ENCODE peak calls at places on chromosomes 13 and 19, in four cellular contexts. G is body of pancreas, N is amniotic epithelial cell, J is thoracic aorta. L is an unnamed sample.

GRCh38 chr13:66528139-66528538 is 702.0 kb downstream of the PCDH9 start:
- DNase-seq in G (no peak), N (no peak), J (no peak), L (no peak)

GRCh38 chr19:29671393-29672076 is 6.3 kb downstream of the PLEKHF1 start:
- DNase-seq in G (peak), J (peak), N (peak), L (no peak)

GRCh38 chr13:32695602-32696250 is 109.5 kb downstream of the PDS5B start:
- DNase-seq in N (no peak), G (no peak), J (no peak), L (no peak)

GRCh38 chr13:112175162-112176075 is 108.5 kb downstream of the SOX1 start:
- DNase-seq in G (no peak), N (no peak), J (no peak), L (no peak)

GRCh38 chr13:113178070-113178895 is 19.8 kb downstream of the PROZ start:
- DNase-seq in N (peak), J (no peak), G (no peak), L (peak)

GRCh38 chr19:6744381-6745288 is 5.2 kb downstream of the TRIP10 start:
- DNase-seq in J (no peak), N (peak), G (peak), L (peak)

GRCh38 chr19:12773571-12773970 is 1.8 kb downstream of the HOOK2 start:
- DNase-seq in N (no peak), G (no peak), J (no peak), L (no peak)

GRCh38 chr19:39401549-39402416 is 4.9 kb upstream of the ZFP36 start:
- DNase-seq in N (peak), J (no peak), G (peak), L (peak)

GRCh38 chr13:98285317-98285716 is 108.2 kb upstream of the RNF113B start:
- DNase-seq in J (no peak), N (peak), G (no peak), L (no peak)

GRCh38 chr19:52492991-52493470 is 34.4 kb upstream of the ZNF808 start:
- DNase-seq in J (no peak), N (no peak), G (peak), L (no peak)

GRCh38 chr19:49590971-49591730 is at the start of gene PRR12:
- DNase-seq in J (no peak), N (peak), G (peak), L (peak)

L was measured in NCI-H226.